ENCODE peak calls at places on chromosomes 11 and 22, in ten cellular contexts. G is CD8-positive, alpha-beta T cell; V is fibroblast of lung; P is SK-N-MC; O is left ventricle myocardium inferior; X is K562; S is heart left ventricle; H is thyroid gland; B is stomach; N is cardiac muscle cell. W is an unnamed sample.

GRCh38 chr22:28716686-28717085 is 24.9 kb downstream of the CHEK2 start:
- DNase-seq in V (peak; percentile 45), P (no peak), S (no peak), G (no peak), O (no peak), H (no peak), N (no peak), X (no peak), B (no peak), W (no peak)

GRCh38 chr22:39894554-39895092 is 1.1 kb upstream of the ENTHD1 start:
- DNase-seq in X (no peak), O (no peak), N (no peak), P (no peak), H (no peak), V (no peak), G (no peak), S (no peak), B (no peak), W (no peak)

GRCh38 chr11:561148-562003 is 606 bp downstream of the RASSF7 start:
- DNase-seq in H (peak; percentile 53), V (peak; percentile 23), X (no peak), S (peak; percentile 63), N (no peak), P (no peak), B (peak; percentile 89), O (no peak), G (no peak), W (no peak)

GRCh38 chr11:60175860-60176275 is 7.0 kb downstream of the MS4A6A start:
- DNase-seq in H (no peak), N (no peak), B (no peak), S (no peak), G (no peak), O (no peak), X (no peak), V (no peak), P (no peak), W (no peak)

GRCh38 chr11:125670131-125670530 is 10.5 kb downstream of the ACRV1 start:
- DNase-seq in G (no peak), P (no peak), O (no peak), H (no peak), V (no peak), N (no peak), S (no peak), B (no peak), X (no peak), W (no peak)

GRCh38 chr11:79503028-79503427 is 62.2 kb upstream of the TENM4 start:
- DNase-seq in P (no peak), V (peak; percentile 66), B (no peak), S (peak; percentile 68), N (peak; percentile 46), H (no peak), O (peak; percentile 55), X (no peak), G (no peak), W (no peak)

GRCh38 chr11:84865257-84865656 is 761.9 kb downstream of the DLG2 start:
- DNase-seq in O (no peak), H (no peak), B (no peak), S (no peak), V (peak; percentile 48), P (no peak), X (no peak), G (no peak), N (no peak), W (no peak)

GRCh38 chr11:126443120-126443519 is 87.6 kb downstream of the ST3GAL4 start:
- DNase-seq in N (no peak), S (no peak), O (no peak), V (no peak), B (no peak), G (no peak), H (no peak), P (no peak), X (no peak), W (no peak)

GRCh38 chr11:9568161-9568853 is 5.2 kb upstream of the WEE1 start:
- DNase-seq in O (no peak), N (no peak), S (no peak), X (no peak), P (no peak), H (no peak), B (no peak), G (no peak), V (no peak), W (no peak)

GRCh38 chr22:21054714-21055563 is 9.2 kb downstream of the LRRC74B start:
- DNase-seq in V (no peak), X (no peak), G (no peak), P (no peak), B (no peak), S (no peak), N (no peak), O (no peak), H (no peak), W (no peak)

GRCh38 chr22:48574776-48575566 is 1252.7 kb downstream of the BRD1 start:
- DNase-seq in N (peak; percentile 79), P (no peak), B (no peak), S (peak; percentile 49), H (no peak), G (no peak), V (peak; percentile 54), X (no peak), O (no peak), W (no peak)

GRCh38 chr11:57224537-57224936 is 12.5 kb downstream of the APLNR start:
- DNase-seq in O (no peak), V (peak; percentile 61), N (no peak), B (no peak), H (no peak), G (no peak), X (no peak), S (no peak), P (no peak), W (no peak)

GRCh38 chr11:111236355-111236754 is 9.2 kb upstream of the POU2AF2 start:
- DNase-seq in O (no peak), N (no peak), S (no peak), G (no peak), P (no peak), B (no peak), V (no peak), X (no peak), H (no peak), W (no peak)
- H3K27ac ChIP-seq in O (no peak overlapping the region), N (no peak overlapping the region), S (no peak overlapping the region), G (no peak overlapping the region), P (no peak overlapping the region), B (peak overlapping the region; percentile 25), V (no peak overlapping the region), X (no peak overlapping the region), H (no peak overlapping the region), W (no peak overlapping the region)

DNA sequence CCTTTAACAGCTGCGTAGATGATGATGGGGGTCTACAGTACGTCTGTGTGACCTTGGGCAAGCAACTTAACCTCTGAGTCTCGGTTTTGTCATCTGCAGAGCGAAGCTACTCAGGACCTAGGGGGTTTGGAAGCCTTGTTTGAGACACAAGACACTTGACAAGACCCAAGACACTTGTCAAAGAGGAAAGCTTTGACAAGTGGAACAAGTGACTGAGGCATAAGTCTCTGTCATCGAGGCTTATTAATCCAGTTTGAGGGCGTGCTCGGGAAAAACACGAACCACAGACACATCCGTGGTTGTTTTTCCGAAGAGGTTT is 732 bp upstream of the PC start:
- DNase-seq in B (no peak), N (no peak), G (no peak), X (no peak), P (no peak), O (no peak), H (no peak), V (no peak), S (no peak), W (no peak)
- H3K27ac ChIP-seq in B (peak overlapping the region; percentile 40), N (peak overlapping the region; percentile 82), G (peak overlapping the region; percentile 49), X (peak overlapping the region; percentile 70), P (no peak overlapping the region), O (peak overlapping the region; percentile 88), H (no peak overlapping the region), V (no peak overlapping the region), S (no peak overlapping the region), W (peak overlapping the region; percentile 33)

DNA sequence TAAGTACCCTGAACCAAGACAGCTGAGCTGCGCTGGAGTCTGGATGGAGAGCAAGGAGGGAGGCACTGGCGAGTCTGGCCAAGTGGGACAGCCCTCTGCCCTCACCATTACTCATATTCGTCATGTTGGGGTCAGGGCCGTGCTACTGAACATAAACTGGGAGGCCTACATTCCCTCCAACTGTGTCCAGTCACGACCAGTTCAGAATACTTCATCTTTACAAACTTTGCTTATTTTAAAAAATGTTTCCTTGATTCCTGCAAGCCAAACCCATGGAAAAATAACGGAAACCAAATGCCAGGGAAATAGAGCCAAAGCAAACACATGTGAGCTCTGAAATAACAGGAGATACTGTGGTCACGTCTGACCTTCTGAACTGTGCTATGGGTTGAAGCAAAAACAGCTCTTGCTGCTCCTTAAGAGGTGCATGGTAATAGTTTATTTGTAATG is 80.8 kb downstream of the CCDC34 start:
- DNase-seq in B (no peak), P (no peak), V (peak; percentile 100), S (peak; percentile 72), O (peak; percentile 59), G (no peak), N (no peak), H (no peak), X (no peak), W (no peak)
- H3K27ac ChIP-seq in B (peak overlapping the region; percentile 26), P (no peak overlapping the region), V (peak overlapping the region; percentile 22), S (peak overlapping the region; percentile 28), O (peak overlapping the region; percentile 61), G (no peak overlapping the region), N (no peak overlapping the region), H (no peak overlapping the region), X (no peak overlapping the region), W (no peak overlapping the region)

GRCh38 chr11:3016861-3017260 is 24.7 kb upstream of the NAP1L4 start:
- DNase-seq in P (no peak), X (no peak), H (no peak), V (no peak), S (no peak), N (no peak), G (no peak), O (no peak), B (no peak), W (no peak)

GRCh38 chr11:3014943-3015342 is 22.8 kb upstream of the NAP1L4 start:
- DNase-seq in X (no peak), G (peak; percentile 35), S (no peak), P (no peak), B (no peak), N (no peak), H (no peak), V (no peak), O (no peak), W (no peak)

GRCh38 chr11:3011891-3012885 is 20.1 kb upstream of the NAP1L4 start:
- DNase-seq in S (no peak), G (no peak), B (no peak), V (no peak), H (no peak), N (no peak), X (no peak), P (no peak), O (no peak), W (no peak)

GRCh38 chr11:3014314-3014938 is 22.3 kb upstream of the NAP1L4 start:
- DNase-seq in B (no peak), P (no peak), G (peak; percentile 93), S (no peak), N (no peak), X (no peak), O (no peak), H (no peak), V (no peak), W (peak; percentile 64)

DNA sequence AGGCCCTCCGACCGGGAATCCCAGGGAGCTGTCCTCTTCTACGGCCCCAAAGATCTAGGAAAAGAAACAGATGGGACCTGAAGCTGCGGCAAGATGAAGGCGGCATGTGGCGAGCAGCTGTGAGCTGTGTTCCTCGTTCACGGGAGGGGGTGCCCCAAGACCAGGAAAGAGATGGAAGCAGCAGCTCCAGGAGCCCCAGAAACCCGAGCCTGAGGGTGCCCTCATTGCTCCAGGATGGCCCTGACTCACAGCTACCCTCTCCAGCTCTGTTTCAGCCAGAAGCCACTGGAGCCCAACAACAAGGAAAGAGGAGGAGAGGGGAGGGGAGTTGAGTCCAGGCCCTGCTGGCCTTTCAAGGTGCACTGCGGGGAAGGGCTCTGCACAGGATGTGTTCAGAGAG is 23.7 kb upstream of the NAP1L4 start:
- DNase-seq in H (no peak), G (no peak), V (no peak), P (no peak), O (no peak), X (no peak), B (no peak), N (no peak), S (no peak), W (no peak)
- H3K27ac ChIP-seq in H (no peak overlapping the region), G (no peak overlapping the region), V (no peak overlapping the region), P (no peak overlapping the region), O (no peak overlapping the region), X (no peak overlapping the region), B (no peak overlapping the region), N (no peak overlapping the region), S (no peak overlapping the region), W (no peak overlapping the region)